ENCODE peak calls at places on chromosomes 6 and 20, in ten cellular contexts. R is MM.1S, H is adrenal gland, D is lung, Q is A673, G is AG10803, Y is heart left ventricle, N is fibroblast of mammary gland, L is endothelial cell, E is esophagus squamous epithelium. T is an unnamed sample.

GRCh38 chr20:48180039-48180438 is 394.8 kb upstream of the SULF2 start:
- DNase-seq in R (no peak), H (no peak), D (no peak), Q (no peak), G (no peak), Y (no peak), N (peak; percentile 22), L (no peak), E (no peak), T (no peak)

GRCh38 chr20:33832113-33832853 is 21.1 kb downstream of the CHMP4B start:
- DNase-seq in R (no peak), H (peak; percentile 20), D (no peak), Q (peak; percentile 28), G (peak; percentile 15), Y (no peak), N (peak; percentile 23), L (peak; percentile 27), E (no peak), T (no peak)

GRCh38 chr6:55983861-55984260 is 108.5 kb upstream of the BMP5 start:
- DNase-seq in R (no peak), H (no peak), D (no peak), Q (no peak), G (no peak), Y (no peak), N (no peak), L (no peak), E (no peak), T (no peak)

GRCh38 chr6:107706516-107706915 is 117.6 kb downstream of the SCML4 start:
- DNase-seq in R (no peak), H (no peak), D (no peak), Q (no peak), G (no peak), Y (no peak), N (no peak), L (no peak), E (no peak), T (no peak)

GRCh38 chr6:167565884-167566491 is 241.1 kb downstream of the TTLL2 start:
- DNase-seq in R (no peak), H (peak; percentile 46), D (peak; percentile 35), Q (no peak), G (no peak), Y (peak; percentile 55), N (no peak), L (no peak), E (no peak), T (peak; percentile 14)

GRCh38 chr20:44780226-44780625 is 30.1 kb downstream of the RIMS4 start:
- DNase-seq in R (peak; percentile 64), H (peak; percentile 41), D (no peak), Q (peak; percentile 68), G (peak; percentile 43), Y (peak; percentile 40), N (peak; percentile 58), L (peak; percentile 73), E (no peak), T (no peak)

GRCh38 chr6:126091507-126091906 is 105.2 kb downstream of the TRMT11 start:
- DNase-seq in R (no peak), H (no peak), D (no peak), Q (peak; percentile 63), G (no peak), Y (no peak), N (no peak), L (no peak), E (no peak), T (no peak)

GRCh38 chr6:93040375-93040774 is 379.0 kb downstream of the EPHA7 start:
- DNase-seq in R (no peak), H (no peak), D (no peak), Q (peak; percentile 92), G (no peak), Y (no peak), N (no peak), L (no peak), E (no peak), T (no peak)

GRCh38 chr6:28981391-28981832 is 23.7 kb downstream of the ZNF311 start:
- DNase-seq in R (peak; percentile 76), H (peak; percentile 56), D (peak; percentile 80), Q (peak; percentile 84), G (peak; percentile 57), Y (peak; percentile 74), N (peak; percentile 70), L (peak; percentile 74), E (no peak), T (no peak)

GRCh38 chr6:19375613-19376012 is 461.6 kb upstream of the ID4 start:
- DNase-seq in R (peak; percentile 36), H (no peak), D (no peak), Q (no peak), G (no peak), Y (no peak), N (no peak), L (no peak), E (no peak), T (no peak)

GRCh38 chr20:24650091-24650490 is 180.7 kb downstream of the SYNDIG1 start:
- DNase-seq in R (no peak), H (no peak), D (no peak), Q (no peak), G (peak; percentile 65), Y (no peak), N (peak; percentile 69), L (no peak), E (no peak), T (no peak)

GRCh38 chr6:123363912-123364311 is 272.8 kb downstream of the TRDN start:
- DNase-seq in R (no peak), H (no peak), D (no peak), Q (no peak), G (no peak), Y (no peak), N (no peak), L (no peak), E (no peak), T (no peak)

GRCh38 chr6:34071884-34072379 is 74.0 kb downstream of the GRM4 start:
- DNase-seq in R (no peak), H (no peak), D (no peak), Q (no peak), G (no peak), Y (no peak), N (no peak), L (no peak), E (no peak), T (no peak)

GRCh38 chr6:1028744-1029143 is 283.2 kb upstream of the FOXQ1 start:
- DNase-seq in R (no peak), H (no peak), D (peak; percentile 15), Q (no peak), G (no peak), Y (no peak), N (no peak), L (no peak), E (no peak), T (no peak)

GRCh38 chr6:8551386-8551785 is 116.0 kb upstream of the SLC35B3 start:
- DNase-seq in R (no peak), H (peak; percentile 10), D (no peak), Q (no peak), G (no peak), Y (no peak), N (no peak), L (no peak), E (no peak), T (no peak)

GRCh38 chr6:158991017-158991723 is 8.8 kb downstream of the RSPH3 start:
- DNase-seq in R (no peak), H (no peak), D (no peak), Q (no peak), G (no peak), Y (no peak), N (no peak), L (no peak), E (no peak), T (no peak)
- TF ChIP-seq CTCF in R (peak; percentile 8), H (no peak), D (no peak), Q (no peak), G (no peak), Y (no peak), N (no peak), L (no peak), E (no peak), T (no peak)

GRCh38 chr6:142372348-142372747 is 70.5 kb downstream of the ADGRG6 start:
- DNase-seq in R (no peak), H (no peak), D (no peak), Q (no peak), G (peak; percentile 69), Y (no peak), N (peak; percentile 7), L (no peak), E (no peak), T (no peak)
- TF ChIP-seq CTCF in R (no peak), H (no peak), D (no peak), Q (no peak), G (no peak), Y (no peak), N (no peak), L (no peak), E (no peak), T (no peak)

GRCh38 chr6:150355932-150356331 is 12.9 kb upstream of the IYD start:
- DNase-seq in R (no peak), H (no peak), D (no peak), Q (no peak), G (no peak), Y (no peak), N (no peak), L (no peak), E (no peak), T (no peak)

GRCh38 chr6:150353445-150353844 is 15.4 kb upstream of the IYD start:
- DNase-seq in R (no peak), H (no peak), D (no peak), Q (no peak), G (no peak), Y (no peak), N (no peak), L (no peak), E (no peak), T (no peak)

GRCh38 chr6:150354754-150355571 is 13.8 kb upstream of the IYD start:
- DNase-seq in R (no peak), H (no peak), D (no peak), Q (no peak), G (no peak), Y (no peak), N (peak; percentile 43), L (no peak), E (no peak), T (no peak)

GRCh38 chr6:150347845-150348244 is 21.0 kb upstream of the IYD start:
- DNase-seq in R (no peak), H (no peak), D (no peak), Q (no peak), G (no peak), Y (no peak), N (no peak), L (no peak), E (no peak), T (no peak)

GRCh38 chr6:150352321-150353296 is 16.2 kb upstream of the IYD start:
- DNase-seq in R (no peak), H (no peak), D (no peak), Q (peak; percentile 18), G (peak; percentile 87), Y (no peak), N (peak; percentile 74), L (no peak), E (no peak), T (no peak)
- TF ChIP-seq CTCF in R (no peak), H (no peak), D (no peak), Q (no peak), G (peak; percentile 25), Y (no peak), N (peak; percentile 22), L (no peak), E (no peak), T (no peak)

DNA sequence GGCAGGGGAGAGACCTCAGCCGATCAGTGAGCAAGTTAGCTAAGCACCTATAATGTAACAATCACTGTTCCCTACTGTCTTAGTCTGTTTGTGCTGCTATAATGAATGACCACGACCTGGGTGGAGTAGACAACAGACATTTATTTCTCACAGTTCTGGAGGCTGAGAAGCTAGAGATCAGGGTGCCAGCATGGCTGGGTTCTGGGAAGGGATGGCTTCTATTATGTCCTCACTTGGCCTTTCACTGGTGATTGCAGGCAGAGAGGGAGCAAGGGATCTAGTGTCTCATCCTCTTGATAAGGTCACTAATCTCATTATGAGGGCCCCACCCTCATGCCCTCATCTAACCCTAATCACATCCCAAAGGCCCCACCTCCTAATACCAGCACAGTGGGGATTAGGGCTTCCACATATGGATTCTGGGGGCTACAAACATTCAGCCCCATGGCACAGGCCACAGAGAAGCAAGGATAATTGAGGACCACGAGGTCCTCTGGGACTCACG is 162.5 kb downstream of the CD83 start:
- DNase-seq in R (no peak), H (no peak), D (no peak), Q (no peak), G (no peak), Y (no peak), N (no peak), L (no peak), E (no peak), T (no peak)
- TF ChIP-seq CTCF in R (no peak), H (no peak), D (no peak), Q (no peak), G (no peak), Y (no peak), N (no peak), L (no peak), E (no peak), T (no peak)